ENCODE peak calls at places on chromosomes 12 and 14, in four cellular contexts. One of them, this sample, is unnamed.
A peak's percentile ranks its signal among the peaks of the same experiment; 100 is the strongest.

GRCh38 chr14:74905595-74906142 is 17.4 kb downstream of the RPS6KL1 start:
- DNase-seq in adrenal gland: peak; percentile 91
- DNase-seq in suprapubic skin: peak; percentile 89
- DNase-seq in lower lobe of right lung: peak; percentile 81
- DNase-seq in this sample: peak; percentile 58

GRCh38 chr14:49598479-49599301 is at the start of gene LRR1:
- DNase-seq in suprapubic skin: peak; percentile 93
- DNase-seq in lower lobe of right lung: peak; percentile 92
- DNase-seq in adrenal gland: peak; percentile 91
- DNase-seq in this sample: peak; percentile 67

GRCh38 chr12:47949441-47950341 is 13.7 kb upstream of the TMEM106C start:
- DNase-seq in adrenal gland: peak; percentile 90
- DNase-seq in suprapubic skin: peak; percentile 85
- DNase-seq in lower lobe of right lung: peak; percentile 89
- DNase-seq in this sample: peak; percentile 84

GRCh38 chr12:64670856-64671639 is 60.8 kb downstream of the RASSF3 start:
- DNase-seq in suprapubic skin: no peak
- DNase-seq in adrenal gland: peak; percentile 73
- DNase-seq in lower lobe of right lung: no peak
- DNase-seq in this sample: peak; percentile 63

GRCh38 chr14:75518625-75519024 is 3.6 kb upstream of the BATF start:
- DNase-seq in adrenal gland: no peak
- DNase-seq in lower lobe of right lung: no peak
- DNase-seq in suprapubic skin: no peak
- DNase-seq in this sample: no peak

GRCh38 chr14:34817768-34818167 is 57.4 kb downstream of the BAZ1A start:
- DNase-seq in adrenal gland: no peak
- DNase-seq in suprapubic skin: no peak
- DNase-seq in lower lobe of right lung: no peak
- DNase-seq in this sample: no peak

GRCh38 chr12:14408208-14408607 is 42.7 kb downstream of the ATF7IP start:
- DNase-seq in adrenal gland: no peak
- DNase-seq in lower lobe of right lung: no peak
- DNase-seq in suprapubic skin: no peak
- DNase-seq in this sample: no peak

GRCh38 chr12:82517027-82517426 is 158.7 kb downstream of the METTL25 start:
- DNase-seq in lower lobe of right lung: no peak
- DNase-seq in adrenal gland: no peak
- DNase-seq in suprapubic skin: no peak
- DNase-seq in this sample: no peak

GRCh38 chr12:41211466-41211865 is 23.3 kb downstream of the PDZRN4 start:
- DNase-seq in lower lobe of right lung: no peak
- DNase-seq in suprapubic skin: no peak
- DNase-seq in adrenal gland: no peak
- DNase-seq in this sample: no peak

GRCh38 chr12:114895081-114895480 is 211.1 kb upstream of the TBX3 start:
- DNase-seq in lower lobe of right lung: no peak
- DNase-seq in adrenal gland: no peak
- DNase-seq in suprapubic skin: no peak
- DNase-seq in this sample: no peak

GRCh38 chr14:73879027-73879426 is 7.6 kb upstream of the ZNF410 start:
- DNase-seq in suprapubic skin: no peak
- DNase-seq in adrenal gland: no peak
- DNase-seq in lower lobe of right lung: no peak
- DNase-seq in this sample: no peak

GRCh38 chr12:121796855-121797751 is 3.6 kb upstream of the RHOF start:
- DNase-seq in suprapubic skin: peak; percentile 93
- DNase-seq in lower lobe of right lung: peak; percentile 97
- DNase-seq in adrenal gland: peak; percentile 98
- DNase-seq in this sample: no peak

GRCh38 chr12:119758695-119759094 is 90.8 kb downstream of the PRKAB1 start:
- DNase-seq in lower lobe of right lung: no peak
- DNase-seq in suprapubic skin: no peak
- DNase-seq in adrenal gland: no peak
- DNase-seq in this sample: no peak

GRCh38 chr12:106106129-106106566 is 32.6 kb downstream of the NUAK1 start:
- DNase-seq in suprapubic skin: no peak
- DNase-seq in adrenal gland: no peak
- DNase-seq in lower lobe of right lung: no peak
- DNase-seq in this sample: no peak

GRCh38 chr12:100717733-100718067 is 76.9 kb upstream of the ANO4 start:
- DNase-seq in suprapubic skin: no peak
- DNase-seq in adrenal gland: no peak
- DNase-seq in lower lobe of right lung: no peak
- DNase-seq in this sample: no peak

GRCh38 chr14:67970923-67971322 is 151.3 kb downstream of the RAD51B start:
- DNase-seq in lower lobe of right lung: no peak
- DNase-seq in adrenal gland: no peak
- DNase-seq in suprapubic skin: no peak
- DNase-seq in this sample: peak; percentile 5

GRCh38 chr12:25701290-25701689 is 148.2 kb upstream of the LMNTD1 start:
- DNase-seq in suprapubic skin: no peak
- DNase-seq in adrenal gland: no peak
- DNase-seq in lower lobe of right lung: no peak
- DNase-seq in this sample: no peak

GRCh38 chr14:85319998-85320397 is 209.9 kb upstream of the FLRT2 start:
- DNase-seq in adrenal gland: no peak
- DNase-seq in suprapubic skin: no peak
- DNase-seq in lower lobe of right lung: no peak
- DNase-seq in this sample: peak; percentile 25

GRCh38 chr12:115467531-115467930 is 783.6 kb upstream of the TBX3 start:
- DNase-seq in adrenal gland: no peak
- DNase-seq in suprapubic skin: no peak
- DNase-seq in lower lobe of right lung: no peak
- DNase-seq in this sample: no peak

GRCh38 chr12:125092108-125092871 is 27.1 kb downstream of the AACS start:
- DNase-seq in lower lobe of right lung: no peak
- DNase-seq in suprapubic skin: no peak
- DNase-seq in adrenal gland: no peak
- DNase-seq in this sample: no peak

GRCh38 chr12:118357327-118358007 is 15.2 kb downstream of the TAOK3 start:
- DNase-seq in lower lobe of right lung: no peak
- DNase-seq in suprapubic skin: no peak
- DNase-seq in adrenal gland: peak; percentile 74
- DNase-seq in this sample: no peak

GRCh38 chr12:21819236-21819635 is 44.7 kb upstream of the KCNJ8 start:
- DNase-seq in suprapubic skin: no peak
- DNase-seq in adrenal gland: no peak
- DNase-seq in lower lobe of right lung: no peak
- DNase-seq in this sample: no peak

GRCh38 chr12:96048392-96048969 is 13.1 kb upstream of the LTA4H start:
- DNase-seq in lower lobe of right lung: no peak
- DNase-seq in suprapubic skin: no peak
- DNase-seq in adrenal gland: no peak
- DNase-seq in this sample: no peak

GRCh38 chr14:105841022-105842009 is 314.9 kb downstream of the TMEM121 start:
- DNase-seq in adrenal gland: peak; percentile 33
- DNase-seq in suprapubic skin: peak; percentile 48
- DNase-seq in lower lobe of right lung: no peak
- DNase-seq in this sample: no peak

GRCh38 chr14:77979666-77980351 is 179.9 kb downstream of the ADCK1 start:
- DNase-seq in lower lobe of right lung: no peak
- DNase-seq in suprapubic skin: no peak
- DNase-seq in adrenal gland: no peak
- DNase-seq in this sample: no peak

GRCh38 chr14:22549304-22549962 is 39.6 kb downstream of the DAD1 start:
- DNase-seq in suprapubic skin: no peak
- DNase-seq in adrenal gland: no peak
- DNase-seq in lower lobe of right lung: no peak
- DNase-seq in this sample: no peak
- H3K27ac ChIP-seq in suprapubic skin: no peak overlapping the region
- H3K27ac ChIP-seq in adrenal gland: no peak overlapping the region
- H3K27ac ChIP-seq in lower lobe of right lung: no peak overlapping the region
- H3K27ac ChIP-seq in this sample: no peak overlapping the region

DNA sequence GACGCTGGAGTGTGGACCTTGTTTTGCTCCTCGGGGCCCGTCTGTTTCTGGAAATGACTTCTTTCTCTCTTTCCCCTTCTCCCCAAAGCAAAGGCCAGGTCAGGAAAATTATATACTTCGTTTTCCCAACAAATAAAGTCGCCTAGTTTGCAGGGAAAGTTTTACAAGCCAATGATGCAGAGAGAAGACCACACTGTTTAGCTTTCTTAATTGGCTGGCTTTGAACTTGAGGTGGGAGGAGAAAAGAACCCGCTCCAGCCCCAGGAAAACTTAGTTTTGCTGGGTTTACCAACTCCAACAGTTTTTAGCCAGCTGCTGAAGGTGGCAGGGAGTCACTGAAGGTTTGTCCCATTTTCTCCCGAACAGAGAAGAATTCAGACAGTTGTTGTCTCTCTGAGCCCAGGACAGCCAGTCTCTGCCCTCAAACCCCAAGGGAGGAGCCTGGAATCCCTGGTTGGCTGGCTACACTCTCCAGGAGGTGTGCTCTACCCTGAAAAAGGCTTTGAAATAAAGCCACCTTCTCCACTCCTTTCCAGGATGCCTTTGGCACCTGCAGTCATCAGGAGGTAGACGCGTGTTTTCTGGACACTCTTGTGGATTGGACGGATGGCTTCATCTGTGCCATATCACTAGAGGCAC is 24.8 kb downstream of the BCL11B start:
- DNase-seq in adrenal gland: no peak
- DNase-seq in suprapubic skin: no peak
- DNase-seq in lower lobe of right lung: no peak
- DNase-seq in this sample: no peak
- TF ChIP-seq CTCF in adrenal gland: no peak
- TF ChIP-seq CTCF in suprapubic skin: no peak
- TF ChIP-seq CTCF in lower lobe of right lung: no peak
- TF ChIP-seq CTCF in this sample: no peak

GRCh38 chr12:6216581-6216980 is 16.4 kb downstream of the CD9 start:
- DNase-seq in adrenal gland: no peak
- DNase-seq in lower lobe of right lung: no peak
- DNase-seq in suprapubic skin: no peak
- DNase-seq in this sample: no peak
- H3K27ac ChIP-seq in adrenal gland: peak overlapping the region; percentile 91
- H3K27ac ChIP-seq in lower lobe of right lung: peak overlapping the region; percentile 86
- H3K27ac ChIP-seq in suprapubic skin: peak overlapping the region; percentile 96
- H3K27ac ChIP-seq in this sample: peak overlapping the region; percentile 98

GRCh38 chr14:22764382-22764781 is 2.1 kb upstream of the OXA1L start:
- DNase-seq in adrenal gland: no peak
- DNase-seq in suprapubic skin: no peak
- DNase-seq in lower lobe of right lung: no peak
- DNase-seq in this sample: no peak

GRCh38 chr14:22767323-22767589 is 768 bp downstream of the OXA1L start:
- DNase-seq in suprapubic skin: no peak
- DNase-seq in lower lobe of right lung: no peak
- DNase-seq in adrenal gland: no peak
- DNase-seq in this sample: no peak

GRCh38 chr14:22769369-22769768 is 2.9 kb downstream of the OXA1L start:
- DNase-seq in suprapubic skin: no peak
- DNase-seq in adrenal gland: no peak
- DNase-seq in lower lobe of right lung: no peak
- DNase-seq in this sample: no peak

GRCh38 chr14:22768947-22769346 is 2.5 kb downstream of the OXA1L start:
- DNase-seq in adrenal gland: no peak
- DNase-seq in suprapubic skin: no peak
- DNase-seq in lower lobe of right lung: no peak
- DNase-seq in this sample: no peak

GRCh38 chr14:22766457-22767322 is at the start of gene OXA1L:
- DNase-seq in suprapubic skin: peak; percentile 99
- DNase-seq in adrenal gland: peak; percentile 99
- DNase-seq in lower lobe of right lung: peak; percentile 97
- DNase-seq in this sample: peak; percentile 97
- TF ChIP-seq CTCF in suprapubic skin: no peak
- TF ChIP-seq CTCF in adrenal gland: no peak
- TF ChIP-seq CTCF in lower lobe of right lung: no peak
- TF ChIP-seq CTCF in this sample: no peak

GRCh38 chr12:111126331-111126730 is 206.0 kb upstream of the MYL2 start:
- DNase-seq in lower lobe of right lung: no peak
- DNase-seq in adrenal gland: no peak
- DNase-seq in suprapubic skin: no peak
- DNase-seq in this sample: no peak
- H3K27ac ChIP-seq in lower lobe of right lung: no peak overlapping the region
- H3K27ac ChIP-seq in adrenal gland: no peak overlapping the region
- H3K27ac ChIP-seq in suprapubic skin: no peak overlapping the region
- H3K27ac ChIP-seq in this sample: no peak overlapping the region